ENCODE peak calls at places on chromosomes 13 and 19, in five cellular contexts. One of them, this sample, is unnamed.
A peak's percentile ranks its signal among the peaks of the same experiment; 100 is the strongest.

GRCh38 chr13:114110091-114110829 is 22.2 kb downstream of the RASA3 start:
- DNase-seq in M059J: no peak
- DNase-seq in stimulated activated CD8-positive, alpha-beta memory T cell treated with anti-CD3 and anti-CD28 coated beads, Interleukin-4, amount 100 ng/mL, for 4 hours: no peak
- DNase-seq in NAMALWA: peak; percentile 93
- DNase-seq in thoracic aorta: no peak
- DNase-seq in this sample: no peak

GRCh38 chr19:858868-859843 is at the start of gene CFD:
- DNase-seq in M059J: no peak
- DNase-seq in stimulated activated CD8-positive, alpha-beta memory T cell treated with anti-CD3 and anti-CD28 coated beads, Interleukin-4, amount 100 ng/mL, for 4 hours: no peak
- DNase-seq in NAMALWA: peak; percentile 40
- DNase-seq in thoracic aorta: no peak
- DNase-seq in this sample: no peak

GRCh38 chr13:89380101-89380500 is 1708.9 kb downstream of the SLITRK5 start:
- DNase-seq in M059J: peak; percentile 0
- DNase-seq in stimulated activated CD8-positive, alpha-beta memory T cell treated with anti-CD3 and anti-CD28 coated beads, Interleukin-4, amount 100 ng/mL, for 4 hours: no peak
- DNase-seq in NAMALWA: no peak
- DNase-seq in thoracic aorta: no peak
- DNase-seq in this sample: no peak

GRCh38 chr13:52428295-52428694 is 22.1 kb downstream of the VPS36 start:
- DNase-seq in M059J: peak; percentile 72
- DNase-seq in stimulated activated CD8-positive, alpha-beta memory T cell treated with anti-CD3 and anti-CD28 coated beads, Interleukin-4, amount 100 ng/mL, for 4 hours: no peak
- DNase-seq in NAMALWA: no peak
- DNase-seq in thoracic aorta: no peak
- DNase-seq in this sample: no peak

GRCh38 chr19:32181356-32181920 is 164.0 kb upstream of the ZNF507 start:
- DNase-seq in M059J: no peak
- DNase-seq in stimulated activated CD8-positive, alpha-beta memory T cell treated with anti-CD3 and anti-CD28 coated beads, Interleukin-4, amount 100 ng/mL, for 4 hours: no peak
- DNase-seq in NAMALWA: no peak
- DNase-seq in thoracic aorta: no peak
- DNase-seq in this sample: no peak

GRCh38 chr13:96460571-96460970 is 370.7 kb downstream of the HS6ST3 start:
- DNase-seq in M059J: peak; percentile 9
- DNase-seq in stimulated activated CD8-positive, alpha-beta memory T cell treated with anti-CD3 and anti-CD28 coated beads, Interleukin-4, amount 100 ng/mL, for 4 hours: no peak
- DNase-seq in NAMALWA: no peak
- DNase-seq in thoracic aorta: no peak
- DNase-seq in this sample: no peak

GRCh38 chr19:27618006-27618405 is 1594.9 kb downstream of the UQCRFS1 start:
- DNase-seq in M059J: no peak
- DNase-seq in stimulated activated CD8-positive, alpha-beta memory T cell treated with anti-CD3 and anti-CD28 coated beads, Interleukin-4, amount 100 ng/mL, for 4 hours: no peak
- DNase-seq in NAMALWA: no peak
- DNase-seq in thoracic aorta: no peak
- DNase-seq in this sample: no peak

GRCh38 chr13:83881031-83881727 is 1.1 kb downstream of the SLITRK1 start:
- DNase-seq in M059J: no peak
- DNase-seq in stimulated activated CD8-positive, alpha-beta memory T cell treated with anti-CD3 and anti-CD28 coated beads, Interleukin-4, amount 100 ng/mL, for 4 hours: no peak
- DNase-seq in NAMALWA: no peak
- DNase-seq in thoracic aorta: no peak
- DNase-seq in this sample: no peak

GRCh38 chr19:16001481-16002312 is 52.9 kb downstream of the OR10H4 start:
- DNase-seq in M059J: peak; percentile 52
- DNase-seq in stimulated activated CD8-positive, alpha-beta memory T cell treated with anti-CD3 and anti-CD28 coated beads, Interleukin-4, amount 100 ng/mL, for 4 hours: peak; percentile 4
- DNase-seq in NAMALWA: peak; percentile 43
- DNase-seq in thoracic aorta: no peak
- DNase-seq in this sample: no peak

GRCh38 chr19:47330466-47330869 is 1.5 kb upstream of the C5AR2 start:
- DNase-seq in M059J: no peak
- DNase-seq in stimulated activated CD8-positive, alpha-beta memory T cell treated with anti-CD3 and anti-CD28 coated beads, Interleukin-4, amount 100 ng/mL, for 4 hours: no peak
- DNase-seq in NAMALWA: no peak
- DNase-seq in thoracic aorta: no peak
- DNase-seq in this sample: no peak

GRCh38 chr13:98507060-98507797 is 69.7 kb downstream of the STK24 start:
- DNase-seq in M059J: peak; percentile 73
- DNase-seq in stimulated activated CD8-positive, alpha-beta memory T cell treated with anti-CD3 and anti-CD28 coated beads, Interleukin-4, amount 100 ng/mL, for 4 hours: no peak
- DNase-seq in NAMALWA: no peak
- DNase-seq in thoracic aorta: no peak
- DNase-seq in this sample: no peak

GRCh38 chr13:61954092-61954491 is 538.4 kb upstream of the PCDH20 start:
- DNase-seq in M059J: peak; percentile 0
- DNase-seq in stimulated activated CD8-positive, alpha-beta memory T cell treated with anti-CD3 and anti-CD28 coated beads, Interleukin-4, amount 100 ng/mL, for 4 hours: no peak
- DNase-seq in NAMALWA: peak; percentile 65
- DNase-seq in thoracic aorta: no peak
- DNase-seq in this sample: no peak

GRCh38 chr19:9538183-9539058 is at the start of gene ZNF426:
- DNase-seq in M059J: peak; percentile 84
- DNase-seq in stimulated activated CD8-positive, alpha-beta memory T cell treated with anti-CD3 and anti-CD28 coated beads, Interleukin-4, amount 100 ng/mL, for 4 hours: peak; percentile 67
- DNase-seq in NAMALWA: no peak
- DNase-seq in thoracic aorta: peak; percentile 57
- DNase-seq in this sample: no peak

GRCh38 chr13:35780613-35781012 is 304.1 kb upstream of the MAB21L1 start:
- DNase-seq in M059J: no peak
- DNase-seq in stimulated activated CD8-positive, alpha-beta memory T cell treated with anti-CD3 and anti-CD28 coated beads, Interleukin-4, amount 100 ng/mL, for 4 hours: no peak
- DNase-seq in NAMALWA: no peak
- DNase-seq in thoracic aorta: no peak
- DNase-seq in this sample: no peak

GRCh38 chr19:49019242-49019932 is 2.5 kb upstream of the LHB start:
- DNase-seq in M059J: peak; percentile 25
- DNase-seq in stimulated activated CD8-positive, alpha-beta memory T cell treated with anti-CD3 and anti-CD28 coated beads, Interleukin-4, amount 100 ng/mL, for 4 hours: peak; percentile 27
- DNase-seq in NAMALWA: peak; percentile 41
- DNase-seq in thoracic aorta: no peak
- DNase-seq in this sample: no peak

GRCh38 chr13:31074750-31075149 is 87.0 kb downstream of the HSPH1 start:
- DNase-seq in M059J: no peak
- DNase-seq in stimulated activated CD8-positive, alpha-beta memory T cell treated with anti-CD3 and anti-CD28 coated beads, Interleukin-4, amount 100 ng/mL, for 4 hours: no peak
- DNase-seq in NAMALWA: peak; percentile 15
- DNase-seq in thoracic aorta: no peak
- DNase-seq in this sample: no peak